ENCODE peak calls at places on chromosomes 7 and 10, in ten cellular contexts. S, H, F, E, L, J, B, N, A and I are unnamed samples. For H3K36me3, the result is how much of the 10 kb centered on the place peaks cover.

GRCh38 chr10:1591742-1592141 is 145.6 kb downstream of the ADARB2 start:
- DNase-seq in S (no peak), H (peak), F (no peak), E (no peak), L (no peak), J (no peak), B (no peak), N (no peak), A (no peak), I (no peak)

GRCh38 chr7:16450366-16450765 is 15.2 kb downstream of the SOSTDC1 start:
- DNase-seq in S (no peak), H (no peak), F (no peak), E (no peak), L (no peak), J (no peak), B (no peak), N (no peak), A (no peak), I (no peak)

GRCh38 chr10:69445094-69445493 is 6.2 kb upstream of the TSPAN15 start:
- DNase-seq in S (no peak), H (no peak), F (no peak), E (no peak), L (no peak), J (peak), B (no peak), N (no peak), A (no peak), I (no peak)

GRCh38 chr10:31604141-31604540 is 285.1 kb downstream of the ZEB1 start:
- DNase-seq in S (peak), H (no peak), F (no peak), E (no peak), L (peak), J (no peak), B (no peak), N (no peak), A (no peak), I (no peak)

GRCh38 chr7:51727441-51727840 is 410.8 kb upstream of the COBL start:
- DNase-seq in S (no peak), H (peak), F (no peak), E (no peak), L (no peak), J (no peak), B (no peak), N (no peak), A (no peak), I (no peak)

GRCh38 chr7:1697499-1698125 is 27.5 kb downstream of the ELFN1 start:
- DNase-seq in S (no peak), H (peak), F (no peak), E (no peak), L (no peak), J (peak), B (no peak), N (no peak), A (no peak), I (no peak)

GRCh38 chr10:14356921-14357320 is 26.2 kb upstream of the FRMD4A start:
- DNase-seq in S (peak), H (no peak), F (no peak), E (no peak), L (no peak), J (no peak), B (no peak), N (no peak), A (no peak), I (no peak)

GRCh38 chr10:124007773-124008145 is 85.6 kb downstream of the CHST15 start:
- DNase-seq in S (no peak), H (no peak), F (no peak), E (no peak), L (no peak), J (peak), B (no peak), N (no peak), A (no peak), I (no peak)

GRCh38 chr7:127845497-127846214 is 185.6 kb downstream of the LRRC4 start:
- DNase-seq in S (no peak), H (no peak), F (no peak), E (no peak), L (no peak), J (no peak), B (no peak), N (peak), A (no peak), I (no peak)

GRCh38 chr7:18903676-18904075 is 213.8 kb downstream of the TWIST1 start:
- DNase-seq in S (no peak), H (no peak), F (no peak), E (no peak), L (no peak), J (no peak), B (no peak), N (no peak), A (no peak), I (no peak)

GRCh38 chr7:100878013-100878412 is 3.1 kb downstream of the SRRT start:
- DNase-seq in S (no peak), H (no peak), F (no peak), E (no peak), L (no peak), J (no peak), B (no peak), N (no peak), A (no peak), I (no peak)

GRCh38 chr10:20898851-20899250 is 1.7 kb upstream of the NEBL start:
- DNase-seq in S (no peak), H (no peak), F (no peak), E (no peak), L (no peak), J (no peak), B (no peak), N (no peak), A (no peak), I (no peak)

GRCh38 chr10:128875955-128876354 is 591.1 kb upstream of the MGMT start:
- DNase-seq in S (no peak), H (no peak), F (no peak), E (no peak), L (no peak), J (no peak), B (no peak), N (no peak), A (no peak), I (no peak)

GRCh38 chr10:57336865-57337264 is 930.8 kb downstream of the IPMK start:
- DNase-seq in S (no peak), H (no peak), F (no peak), E (no peak), L (no peak), J (peak), B (no peak), N (no peak), A (no peak), I (no peak)

GRCh38 chr7:32161708-32162107 is 91.5 kb upstream of the PDE1C start:
- DNase-seq in S (peak), H (no peak), F (no peak), E (no peak), L (no peak), J (no peak), B (no peak), N (no peak), A (no peak), I (no peak)

GRCh38 chr10:5423774-5424173 is 11.4 kb downstream of the NET1 start:
- DNase-seq in S (no peak), H (no peak), F (no peak), E (no peak), L (no peak), J (no peak), B (no peak), N (peak), A (no peak), I (no peak)

GRCh38 chr7:96310106-96310505 is 11.8 kb downstream of the SLC25A13 start:
- DNase-seq in S (no peak), H (no peak), F (no peak), E (no peak), L (no peak), J (no peak), B (no peak), N (peak), A (no peak), I (no peak)

GRCh38 chr7:154440656-154441055 is 388.5 kb downstream of the DPP6 start:
- DNase-seq in S (no peak), H (no peak), F (no peak), E (no peak), L (no peak), J (no peak), B (no peak), N (no peak), A (no peak), I (no peak)

GRCh38 chr10:98407017-98407743 is 7.8 kb downstream of the PYROXD2 start:
- DNase-seq in S (no peak), H (no peak), F (no peak), E (no peak), L (no peak), J (no peak), B (no peak), N (no peak), A (no peak), I (no peak)

GRCh38 chr7:75626954-75627353 is 111.8 kb downstream of the HIP1 start:
- DNase-seq in S (no peak), H (no peak), F (peak), E (peak), L (no peak), J (no peak), B (no peak), N (no peak), A (no peak), I (no peak)

GRCh38 chr10:110651044-110651958 is 7.2 kb downstream of the RBM20 start:
- DNase-seq in S (peak), H (peak), F (no peak), E (no peak), L (peak), J (no peak), B (no peak), N (no peak), A (no peak), I (no peak)

GRCh38 chr10:27506280-27506679 is 2.2 kb downstream of the RAB18 start:
- DNase-seq in S (peak), H (no peak), F (no peak), E (no peak), L (no peak), J (no peak), B (no peak), N (no peak), A (no peak), I (no peak)

GRCh38 chr10:117000580-117000979 is 4.4 kb downstream of the SHTN1 start:
- DNase-seq in S (no peak), H (no peak), F (no peak), E (no peak), L (no peak), J (no peak), B (no peak), N (no peak), A (no peak), I (no peak)

GRCh38 chr7:41169307-41169706 is 533.6 kb downstream of the INHBA start:
- DNase-seq in S (peak), H (no peak), F (no peak), E (no peak), L (no peak), J (no peak), B (no peak), N (peak), A (no peak), I (no peak)

GRCh38 chr7:24102988-24103387 is 181.0 kb upstream of the NPY start:
- DNase-seq in S (no peak), H (no peak), F (no peak), E (no peak), L (no peak), J (no peak), B (no peak), N (no peak), A (no peak), I (no peak)

GRCh38 chr7:35694161-35694783 is 663 bp downstream of the HERPUD2 start:
- DNase-seq in S (peak), H (peak), F (no peak), E (no peak), L (no peak), J (no peak), B (no peak), N (no peak), A (no peak), I (no peak)

GRCh38 chr7:24779283-24779655 is 22.0 kb upstream of the GSDME start:
- DNase-seq in S (no peak), H (no peak), F (no peak), E (no peak), L (no peak), J (no peak), B (no peak), N (no peak), A (no peak), I (no peak)

GRCh38 chr7:74149556-74149955 is 24.6 kb upstream of the EIF4H start:
- DNase-seq in S (no peak), H (no peak), F (no peak), E (no peak), L (no peak), J (no peak), B (no peak), N (no peak), A (no peak), I (no peak)

GRCh38 chr7:29337628-29338116 is 143.1 kb downstream of the CHN2 start:
- DNase-seq in S (no peak), H (peak), F (no peak), E (no peak), L (no peak), J (no peak), B (no peak), N (no peak), A (peak), I (no peak)

GRCh38 chr7:34162017-34162565 is 256.8 kb downstream of the BMPER start:
- DNase-seq in S (peak), H (no peak), F (no peak), E (no peak), L (no peak), J (no peak), B (no peak), N (no peak), A (no peak), I (no peak)

GRCh38 chr10:63466168-63466935 is 575 bp upstream of the JMJD1C start:
- DNase-seq in S (peak), H (peak), F (peak), E (no peak), L (no peak), J (no peak), B (peak), N (peak), A (peak), I (no peak)

GRCh38 chr7:83001362-83002040 is 161.2 kb downstream of the PCLO start:
- DNase-seq in S (no peak), H (no peak), F (no peak), E (no peak), L (no peak), J (no peak), B (no peak), N (no peak), A (no peak), I (no peak)

GRCh38 chr7:124566576-124566975 is 199.0 kb downstream of the GPR37 start:
- DNase-seq in S (peak), H (no peak), F (no peak), E (no peak), L (no peak), J (no peak), B (peak), N (no peak), A (no peak), I (peak)

GRCh38 chr7:80593869-80594587 is 44.4 kb upstream of the CD36 start:
- DNase-seq in S (peak), H (no peak), F (peak), E (peak), L (peak), J (peak), B (no peak), N (no peak), A (no peak), I (no peak)

GRCh38 chr10:22319559-22320558 is 1.0 kb upstream of the BMI1 start:
- DNase-seq in S (no peak), H (no peak), F (no peak), E (no peak), L (no peak), J (no peak), B (peak), N (peak), A (no peak), I (no peak)

GRCh38 chr10:80158598-80159127 is 26.1 kb downstream of the PLAC9 start:
- DNase-seq in S (peak), H (peak), F (peak), E (peak), L (peak), J (no peak), B (no peak), N (peak), A (no peak), I (peak)

GRCh38 chr7:106061301-106061979 is 50.7 kb downstream of the SYPL1 start:
- DNase-seq in S (no peak), H (no peak), F (no peak), E (no peak), L (no peak), J (no peak), B (no peak), N (no peak), A (no peak), I (no peak)

GRCh38 chr7:144834516-144835165 is 1.2 kb downstream of the TPK1 start:
- DNase-seq in S (no peak), H (peak), F (no peak), E (peak), L (no peak), J (no peak), B (no peak), N (no peak), A (peak), I (no peak)

GRCh38 chr10:3805791-3806381 is 20.9 kb upstream of the KLF6 start:
- DNase-seq in S (peak), H (peak), F (no peak), E (no peak), L (peak), J (no peak), B (no peak), N (peak), A (peak), I (no peak)

GRCh38 chr10:133366751-133367150 is 6.4 kb downstream of the ECHS1 start:
- DNase-seq in S (no peak), H (no peak), F (no peak), E (no peak), L (no peak), J (no peak), B (no peak), N (no peak), A (no peak), I (no peak)
- H3K36me3 ChIP-seq in S (half or more), H (under half), F (half or more), E (half or more), L (under half), J (half or more), B (under half), N (under half), A (under half), I (under half)

GRCh38 chr10:49177391-49178355 is 10.5 kb downstream of the TMEM273 start:
- DNase-seq in S (peak), H (no peak), F (no peak), E (peak), L (peak), J (no peak), B (no peak), N (peak), A (no peak), I (no peak)

GRCh38 chr10:49174926-49175500 is 13.2 kb downstream of the TMEM273 start:
- DNase-seq in S (no peak), H (no peak), F (no peak), E (peak), L (no peak), J (no peak), B (no peak), N (no peak), A (no peak), I (no peak)

GRCh38 chr10:49178489-49179471 is 9.4 kb downstream of the TMEM273 start:
- DNase-seq in S (no peak), H (no peak), F (no peak), E (peak), L (no peak), J (no peak), B (no peak), N (no peak), A (no peak), I (no peak)

GRCh38 chr10:49175587-49176309 is 12.4 kb downstream of the TMEM273 start:
- DNase-seq in S (no peak), H (no peak), F (no peak), E (peak), L (no peak), J (no peak), B (no peak), N (no peak), A (no peak), I (no peak)

GRCh38 chr10:49176310-49177268 is 11.6 kb downstream of the TMEM273 start:
- DNase-seq in S (no peak), H (no peak), F (no peak), E (peak), L (peak), J (no peak), B (no peak), N (no peak), A (no peak), I (no peak)
- TF ChIP-seq CTCF in S (no peak), H (no peak), F (no peak), E (no peak), L (no peak), J (no peak), B (no peak), N (no peak), A (no peak), I (no peak)

DNA sequence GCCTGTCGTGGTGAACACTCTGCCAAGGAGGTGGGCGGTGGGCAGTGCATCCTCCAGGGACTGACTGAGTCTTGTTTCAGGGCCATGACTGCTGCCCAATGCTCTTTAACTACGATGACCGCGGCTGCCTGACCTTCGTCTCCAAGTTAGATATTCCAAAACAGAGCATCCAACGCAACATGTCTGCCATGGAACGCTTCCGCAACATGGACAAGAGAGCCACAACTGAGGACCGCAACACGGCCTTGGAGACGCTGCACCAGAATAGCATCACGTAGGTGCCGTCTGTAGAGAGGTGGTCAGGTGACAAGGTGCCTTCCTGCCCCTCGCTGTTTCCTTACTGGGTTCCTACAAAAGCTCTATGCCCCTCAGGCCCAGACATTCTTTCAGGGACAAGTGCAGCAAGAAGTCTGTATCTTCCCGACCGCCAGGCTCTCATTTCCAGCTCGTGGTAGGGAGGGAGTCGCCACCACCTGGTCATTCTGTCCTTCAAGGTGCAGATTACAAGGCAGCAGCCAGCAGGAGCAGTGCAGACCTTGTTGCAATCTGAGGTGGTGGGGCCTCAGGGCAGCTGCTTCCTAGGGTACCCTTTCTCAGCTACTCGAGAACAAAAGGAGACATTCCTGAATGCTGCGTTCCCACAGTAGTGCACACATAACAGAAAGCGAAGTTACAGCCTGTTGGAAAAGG is 14.9 kb upstream of the ARPC1B start:
- DNase-seq in S (no peak), H (no peak), F (no peak), E (no peak), L (no peak), J (no peak), B (peak), N (no peak), A (no peak), I (no peak)
- H3K36me3 ChIP-seq in S (under half), H (under half), F (half or more), E (under half), L (half or more), J (half or more), B (under half), N (under half), A (half or more), I (half or more)

DNA sequence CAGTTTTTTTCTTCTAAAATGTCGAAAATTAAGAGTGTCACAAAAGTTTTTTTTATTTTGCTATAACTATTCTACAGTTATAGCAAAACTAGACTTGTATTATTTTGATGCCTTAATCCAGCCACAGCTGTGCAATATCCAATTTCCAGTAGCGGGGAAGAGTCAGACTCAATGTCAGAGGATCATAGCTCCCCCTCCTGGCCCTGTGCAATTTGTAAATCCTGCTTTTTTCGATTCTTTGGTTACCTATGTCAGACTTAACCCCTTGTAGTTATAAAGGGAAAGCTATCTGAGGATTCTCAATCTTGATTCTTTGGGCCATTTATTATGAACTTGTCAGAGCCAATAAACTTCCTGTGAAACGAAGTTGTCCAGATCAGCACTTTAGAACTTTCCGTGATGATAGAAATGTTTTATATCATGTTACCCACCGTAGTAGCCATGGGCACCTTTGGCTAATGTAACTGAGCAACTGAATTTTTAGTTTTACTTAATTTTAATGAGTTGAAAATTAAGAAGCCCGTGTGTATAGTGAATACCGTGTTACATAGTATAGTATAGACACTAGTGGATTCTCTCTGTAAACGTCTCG is 87.7 kb upstream of the PRKCQ start:
- DNase-seq in S (peak), H (no peak), F (no peak), E (no peak), L (no peak), J (no peak), B (peak), N (peak), A (no peak), I (no peak)
- TF ChIP-seq CTCF in S (peak), H (peak), F (peak), E (no peak), L (no peak), J (peak), B (peak), N (peak), A (peak), I (peak)

GRCh38 chr7:90383879-90384278 is 19.4 kb upstream of the CLDN12 start:
- DNase-seq in S (peak), H (no peak), F (no peak), E (no peak), L (no peak), J (no peak), B (no peak), N (peak), A (no peak), I (no peak)
- H3K36me3 ChIP-seq in S (under half), H (under half), F (half or more), E (under half), L (half or more), J (half or more), B (under half), N (under half), A (under half), I (half or more)